ENCODE peak calls at places on chromosome 13, in seven cellular contexts. E, W, U, K, B, T and G are unnamed samples.

GRCh38 chr13:87123987-87124784 is 547.0 kb upstream of the SLITRK5 start:
- DNase-seq in E (no peak), W (no peak), U (peak), K (no peak), B (no peak), T (no peak), G (no peak)

GRCh38 chr13:41562083-41562482 is 104.7 kb downstream of the RGCC start:
- DNase-seq in E (peak), W (peak), U (no peak), K (no peak), B (peak), T (no peak), G (no peak)

GRCh38 chr13:80144493-80144892 is 196.4 kb downstream of the SPRY2 start:
- DNase-seq in E (no peak), W (no peak), U (no peak), K (no peak), B (no peak), T (no peak), G (no peak)

GRCh38 chr13:94722596-94722995 is 10.3 kb upstream of the SOX21 start:
- DNase-seq in E (no peak), W (no peak), U (no peak), K (no peak), B (no peak), T (no peak), G (no peak)

GRCh38 chr13:113001251-113002140 is 32.5 kb downstream of the MCF2L start:
- DNase-seq in E (no peak), W (peak), U (no peak), K (no peak), B (peak), T (no peak), G (no peak)

GRCh38 chr13:105165449-105166125 is 1369.9 kb downstream of the EFNB2 start:
- DNase-seq in E (no peak), W (no peak), U (no peak), K (no peak), B (no peak), T (peak), G (no peak)

GRCh38 chr13:112592647-112593046 is 4.7 kb upstream of the TUBGCP3 start:
- DNase-seq in E (no peak), W (no peak), U (no peak), K (no peak), B (no peak), T (no peak), G (no peak)

GRCh38 chr13:98480915-98481510 is 95.9 kb downstream of the STK24 start:
- DNase-seq in E (no peak), W (no peak), U (no peak), K (peak), B (peak), T (peak), G (peak)

GRCh38 chr13:30880756-30881155 is 25.3 kb upstream of the MEDAG start:
- DNase-seq in E (no peak), W (no peak), U (no peak), K (no peak), B (no peak), T (no peak), G (no peak)

GRCh38 chr13:43390101-43390500 is 366.7 kb downstream of the DNAJC15 start:
- DNase-seq in E (no peak), W (no peak), U (no peak), K (no peak), B (no peak), T (no peak), G (no peak)

GRCh38 chr13:44972956-44973581 is 16.2 kb downstream of the NUFIP1 start:
- DNase-seq in E (no peak), W (no peak), U (no peak), K (no peak), B (no peak), T (no peak), G (no peak)

GRCh38 chr13:72983085-72983768 is 75.6 kb upstream of the KLF5 start:
- DNase-seq in E (no peak), W (no peak), U (no peak), K (no peak), B (no peak), T (no peak), G (no peak)

GRCh38 chr13:53098455-53098854 is 69.8 kb downstream of the OLFM4 start:
- DNase-seq in E (no peak), W (no peak), U (no peak), K (no peak), B (no peak), T (no peak), G (no peak)

GRCh38 chr13:46675016-46675415 is 121.9 kb downstream of the ESD start:
- DNase-seq in E (no peak), W (no peak), U (no peak), K (no peak), B (no peak), T (no peak), G (no peak)

GRCh38 chr13:73984949-73985691 is 149.1 kb downstream of the KLF12 start:
- DNase-seq in E (no peak), W (no peak), U (no peak), K (peak), B (no peak), T (no peak), G (no peak)

GRCh38 chr13:111493468-111493867 is 173.0 kb downstream of the TEX29 start:
- DNase-seq in E (no peak), W (no peak), U (no peak), K (no peak), B (no peak), T (no peak), G (no peak)

GRCh38 chr13:80235559-80236296 is 105.2 kb downstream of the SPRY2 start:
- DNase-seq in E (no peak), W (peak), U (no peak), K (no peak), B (no peak), T (no peak), G (no peak)

GRCh38 chr13:59834801-59835200 is 328.9 kb downstream of the DIAPH3 start:
- DNase-seq in E (no peak), W (no peak), U (no peak), K (no peak), B (no peak), T (no peak), G (no peak)

GRCh38 chr13:24209138-24209537 is 48.6 kb downstream of the SPATA13 start:
- DNase-seq in E (no peak), W (no peak), U (no peak), K (no peak), B (no peak), T (no peak), G (no peak)

GRCh38 chr13:26548251-26548765 is 9.2 kb upstream of the WASF3 start:
- DNase-seq in E (no peak), W (no peak), U (no peak), K (no peak), B (no peak), T (no peak), G (no peak)

GRCh38 chr13:94710881-94711560 is 1.3 kb downstream of the SOX21 start:
- DNase-seq in E (no peak), W (peak), U (no peak), K (no peak), B (no peak), T (peak), G (peak)

GRCh38 chr13:107886118-107886517 is 329.2 kb downstream of the LIG4 start:
- DNase-seq in E (no peak), W (no peak), U (no peak), K (no peak), B (no peak), T (no peak), G (no peak)

GRCh38 chr13:20815469-20815868 is 41.7 kb upstream of the EEF1AKMT1 start:
- DNase-seq in E (no peak), W (no peak), U (no peak), K (no peak), B (no peak), T (no peak), G (no peak)

GRCh38 chr13:107339209-107339608 is 771.3 kb upstream of the ARGLU1 start:
- DNase-seq in E (no peak), W (no peak), U (no peak), K (no peak), B (no peak), T (no peak), G (no peak)

GRCh38 chr13:42883142-42883541 is 101.8 kb downstream of the FAM216B start:
- DNase-seq in E (no peak), W (no peak), U (no peak), K (no peak), B (no peak), T (no peak), G (no peak)

GRCh38 chr13:20716951-20717350 is 13.5 kb downstream of the IL17D start:
- DNase-seq in E (peak), W (no peak), U (no peak), K (no peak), B (no peak), T (no peak), G (no peak)

GRCh38 chr13:113914333-113915011 is 50.6 kb upstream of the GAS6 start:
- DNase-seq in E (no peak), W (no peak), U (no peak), K (no peak), B (no peak), T (no peak), G (no peak)

GRCh38 chr13:102400619-102401125 is 1.2 kb downstream of the FGF14 start:
- DNase-seq in E (peak), W (peak), U (no peak), K (peak), B (peak), T (no peak), G (no peak)

GRCh38 chr13:75995966-75996365 is 359.8 kb downstream of the LMO7 start:
- DNase-seq in E (no peak), W (no peak), U (no peak), K (no peak), B (no peak), T (no peak), G (no peak)

GRCh38 chr13:92938481-92939020 is 288.1 kb upstream of the GPC6 start:
- DNase-seq in E (no peak), W (no peak), U (no peak), K (no peak), B (no peak), T (no peak), G (no peak)